ENCODE peak calls at places on chromosomes 13 and 19, in four cellular contexts. Z, H, F and S are unnamed samples. For H3K4me1, the result is how much of the 10 kb centered on the place peaks cover.

GRCh38 chr19:16078759-16079707 is 2.7 kb downstream of the TPM4 start:
- DNase-seq in Z (peak), H (peak), F (peak), S (peak)

GRCh38 chr13:112582305-112582704 is 5.6 kb downstream of the TUBGCP3 start:
- DNase-seq in H (no peak), Z (no peak), F (no peak), S (no peak)

GRCh38 chr13:99442273-99442895 is 58.9 kb upstream of the TM9SF2 start:
- DNase-seq in Z (peak), F (peak), H (peak), S (no peak)

GRCh38 chr13:75931116-75931515 is 295.0 kb downstream of the LMO7 start:
- DNase-seq in F (no peak), H (no peak), Z (no peak), S (no peak)

GRCh38 chr13:64272681-64273080 is 2857.0 kb upstream of the PCDH20 start:
- DNase-seq in F (no peak), Z (no peak), H (no peak), S (no peak)

GRCh38 chr19:28516415-28516872 is 696.5 kb downstream of the UQCRFS1 start:
- DNase-seq in F (no peak), H (no peak), Z (no peak), S (no peak)

GRCh38 chr19:40831502-40832430 is 18.5 kb downstream of the CYP2A6 start:
- DNase-seq in Z (peak), F (peak), H (no peak), S (peak)

GRCh38 chr19:33194884-33195710 is 967 bp downstream of the LRP3 start:
- DNase-seq in H (no peak), F (peak), Z (peak), S (peak)

GRCh38 chr19:45352914-45353796 is 12.6 kb downstream of the KLC3 start:
- DNase-seq in F (no peak), Z (no peak), H (no peak), S (no peak)

GRCh38 chr13:39451860-39452301 is 151.1 kb downstream of the LHFPL6 start:
- DNase-seq in H (peak), F (peak), Z (no peak), S (peak)

GRCh38 chr13:113495494-113496251 is 5.2 kb upstream of the DCUN1D2 start:
- DNase-seq in H (no peak), Z (no peak), F (no peak), S (no peak)

GRCh38 chr13:97245011-97245410 is 22.9 kb downstream of the MBNL2 start:
- DNase-seq in Z (no peak), H (no peak), F (no peak), S (no peak)
- H3K4me1 ChIP-seq in Z (under half), H (under half), F (under half), S (half or more)

DNA sequence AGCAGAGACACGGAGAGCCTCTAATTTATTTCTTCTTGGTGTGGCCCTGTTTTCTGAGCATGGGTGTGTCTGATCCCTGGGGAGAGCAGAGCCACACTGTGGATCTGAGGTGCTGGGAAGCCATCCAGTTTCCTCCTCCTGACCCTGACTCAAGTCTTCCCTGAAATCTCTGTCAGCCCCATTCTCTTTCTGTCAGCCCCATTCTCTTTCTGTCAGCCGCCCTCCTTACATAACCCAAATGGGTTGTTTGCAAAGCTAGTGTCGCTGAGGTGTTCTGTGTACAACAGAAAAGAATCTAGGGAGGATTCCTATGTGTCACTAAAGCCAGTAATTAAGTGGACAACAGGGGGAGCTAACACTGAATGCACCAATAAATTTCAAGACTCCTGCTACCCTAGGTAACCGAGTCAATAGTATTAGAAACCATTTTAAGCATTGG is 50.2 kb downstream of the LRCH1 start:
- DNase-seq in H (peak), Z (no peak), F (no peak), S (no peak)
- H3K4me1 ChIP-seq in H (half or more), Z (under half), F (under half), S (under half)

DNA sequence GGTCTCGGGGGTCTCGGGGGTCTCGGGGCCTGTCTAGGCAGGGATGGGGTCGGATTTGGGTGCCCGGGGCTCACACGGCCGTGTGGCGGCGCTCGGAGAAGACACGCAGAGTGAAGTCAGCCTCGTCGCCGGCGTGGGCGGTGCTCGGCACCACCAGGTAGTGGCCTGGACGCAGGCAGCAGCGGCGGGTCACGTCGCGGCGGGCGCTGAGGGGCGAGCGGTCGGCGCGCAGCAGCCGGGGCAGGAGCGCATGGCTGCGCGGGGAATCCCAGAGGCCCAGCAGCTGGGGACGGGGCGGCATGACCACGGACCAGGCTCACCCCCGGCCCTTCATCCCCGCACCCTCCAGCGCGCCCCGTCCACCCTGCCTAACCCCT is 8.2 kb downstream of the CAPN12 start:
- DNase-seq in Z (peak), F (peak), H (peak), S (peak)
- H3K4me1 ChIP-seq in Z (under half), F (under half), H (under half), S (under half)

DNA sequence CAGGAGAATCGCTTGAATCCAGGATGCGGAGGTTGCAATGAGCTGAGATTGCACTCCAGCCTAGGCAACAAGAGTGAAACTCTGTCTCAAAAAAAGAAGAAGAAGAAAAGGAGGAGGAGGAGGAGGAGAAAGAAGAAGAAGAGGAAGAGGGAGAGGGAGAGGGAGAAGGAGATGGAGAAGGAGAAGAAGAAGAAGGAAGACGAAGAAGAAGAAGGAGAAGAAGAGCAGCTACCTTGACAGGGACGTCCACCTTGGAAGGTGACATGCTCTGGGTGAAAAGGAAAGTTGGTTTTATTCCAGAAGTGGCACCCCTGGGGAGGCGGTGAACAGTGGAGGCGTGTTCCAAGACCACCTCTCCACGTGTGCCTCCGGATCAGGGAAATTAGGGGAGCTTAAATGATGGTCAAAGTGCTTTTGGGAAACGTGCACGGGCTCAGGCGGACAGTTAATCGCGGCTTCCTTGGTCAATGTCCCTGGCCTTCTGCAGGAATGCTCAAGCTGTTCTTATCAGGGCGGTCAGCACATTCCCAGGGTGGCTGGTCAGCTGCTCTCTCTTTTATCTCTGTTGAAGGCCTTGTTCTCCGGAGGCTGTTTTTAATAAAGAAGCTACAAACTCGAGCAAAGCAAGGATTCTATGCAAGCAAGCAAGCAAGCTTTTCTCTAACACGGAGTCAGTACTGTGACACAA is 78.9 kb upstream of the PEG3 start:
- DNase-seq in Z (no peak), F (no peak), H (no peak), S (peak)
- H3K4me1 ChIP-seq in Z (under half), F (under half), H (under half), S (under half)

GRCh38 chr19:35318679-35319448 is 10.1 kb upstream of the CD22 start:
- DNase-seq in H (no peak), F (peak), Z (peak), S (peak)
- H3K4me1 ChIP-seq in H (half or more), F (under half), Z (under half), S (under half)

GRCh38 chr13:41463823-41464602 is 6.7 kb downstream of the RGCC start:
- DNase-seq in F (peak), Z (no peak), H (peak), S (no peak)
- H3K4me1 ChIP-seq in F (under half), Z (under half), H (half or more), S (under half)

DNA sequence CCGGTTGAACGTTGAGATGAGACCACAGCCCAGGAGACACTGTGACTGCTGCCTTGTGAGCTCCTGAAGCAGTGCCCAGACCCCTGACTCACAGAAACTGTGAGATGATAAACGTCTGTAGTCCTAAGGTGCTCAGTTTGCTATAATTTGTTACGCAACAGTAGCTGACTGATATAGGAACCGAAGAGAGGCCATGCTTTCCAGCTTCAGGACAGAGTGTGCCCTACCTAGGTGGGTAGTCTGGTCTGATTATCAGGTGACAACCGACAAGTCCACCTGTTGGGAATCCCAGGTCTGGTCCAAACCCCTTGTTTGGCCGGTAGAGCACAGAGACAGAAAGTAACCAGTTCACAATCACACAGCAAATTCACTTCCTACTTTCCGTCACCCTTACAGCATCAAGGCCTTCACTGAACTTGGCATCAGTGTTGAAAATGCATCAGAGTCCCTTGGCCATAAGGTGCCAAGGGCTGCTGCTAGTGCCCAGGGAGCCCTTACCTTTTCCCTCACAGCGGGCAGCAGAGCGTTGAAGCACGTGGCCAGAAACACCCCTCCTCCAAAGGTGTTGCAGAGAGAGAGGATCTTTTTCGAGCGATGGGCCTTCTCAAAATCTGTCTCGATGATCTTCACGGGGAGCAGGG is 3.1 kb downstream of the SLC39A3 start:
- DNase-seq in F (no peak), Z (no peak), H (no peak), S (no peak)
- H3K4me1 ChIP-seq in F (under half), Z (under half), H (under half), S (under half)

DNA sequence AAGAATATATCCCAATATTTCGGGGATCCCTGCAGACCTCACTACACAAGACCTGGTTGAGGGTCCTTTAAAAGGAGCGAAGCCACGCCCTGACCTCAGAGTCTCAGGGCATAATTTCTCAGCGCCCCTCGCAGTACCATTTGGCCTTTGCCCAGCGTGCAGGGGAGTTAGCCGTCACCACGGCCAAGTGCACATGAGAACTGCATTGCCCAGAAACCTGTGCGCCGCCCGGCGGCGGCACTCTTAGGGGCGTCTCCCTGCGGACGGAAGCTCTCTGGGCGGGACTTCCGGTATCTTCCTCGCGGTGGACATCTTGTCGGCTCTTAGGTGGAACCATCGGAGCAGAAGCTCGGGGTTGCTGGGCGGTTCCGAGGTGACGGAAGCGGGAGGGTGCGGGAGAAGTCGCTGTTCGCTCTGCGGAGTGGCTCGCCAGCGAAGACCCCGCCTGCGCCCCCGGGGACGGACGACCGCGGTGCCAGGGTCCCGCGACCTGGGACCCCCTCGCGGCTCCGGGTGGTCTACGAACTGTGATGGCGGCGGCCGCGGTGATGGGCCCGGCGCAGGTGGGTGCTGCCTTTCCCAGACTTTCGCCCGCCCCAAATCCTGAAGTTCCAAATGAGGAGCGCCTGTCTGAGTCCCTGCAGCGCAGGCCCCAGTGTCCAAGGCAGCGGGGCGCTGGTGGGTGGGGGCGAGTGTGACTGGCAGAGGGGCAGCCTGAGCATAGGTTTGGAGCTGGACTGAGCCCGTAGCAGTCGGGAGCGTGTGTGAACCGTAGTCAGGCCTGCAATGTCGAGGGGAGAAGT is at the start of gene ZNF134:
- DNase-seq in F (peak), Z (peak), H (peak), S (peak)
- H3K4me1 ChIP-seq in F (under half), Z (under half), H (under half), S (under half)

DNA sequence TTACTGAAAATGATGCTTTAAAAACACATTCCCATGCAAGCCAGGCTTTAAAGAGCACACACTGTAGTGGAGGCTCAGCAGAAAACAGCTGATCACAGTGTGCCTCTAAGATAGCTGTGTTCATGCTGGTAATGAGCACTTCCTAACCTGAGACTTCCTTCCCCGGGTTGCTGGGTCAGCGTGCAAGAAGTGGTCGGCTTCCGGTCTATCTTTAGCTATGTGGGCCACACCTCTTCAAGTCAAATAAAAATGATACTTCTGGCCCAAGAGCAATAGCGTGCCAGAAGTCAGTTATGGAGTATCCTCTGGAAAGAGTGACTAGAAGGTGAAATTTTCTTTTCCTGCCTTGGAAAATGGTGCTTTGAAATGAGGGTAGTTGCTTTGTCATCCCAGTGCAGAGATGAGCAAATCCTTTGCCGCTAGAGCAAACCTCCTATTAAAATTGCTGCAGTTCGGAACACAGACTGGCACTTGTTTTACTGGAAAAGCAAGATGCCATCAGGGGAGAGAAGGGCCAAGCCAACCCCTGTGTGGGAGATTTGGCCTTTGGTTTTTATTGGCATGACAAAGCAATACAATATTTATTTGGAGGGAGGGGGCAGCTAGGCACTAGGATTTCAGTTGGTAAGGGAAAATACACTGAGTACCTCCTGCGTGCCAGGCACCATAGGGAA is 64.2 kb downstream of the ARHGAP35 start:
- DNase-seq in F (peak), Z (peak), H (peak), S (no peak)
- H3K4me1 ChIP-seq in F (under half), Z (under half), H (under half), S (under half)